ENCODE peak calls at places on chromosomes 2 and 18, in four cellular contexts. One of them, this sample, is unnamed. For H4K20me1, the result is how much of the 10 kb centered on the place peaks cover.

GRCh38 chr2:168751104-168751768 is 51.2 kb upstream of the NOSTRIN start:
- DNase-seq in HepG2: no peak
- DNase-seq in H1: no peak
- DNase-seq in GM12878: no peak
- DNase-seq in this sample: no peak

GRCh38 chr2:74668087-74668486 is 14.0 kb downstream of the SEMA4F start:
- DNase-seq in HepG2: no peak
- DNase-seq in H1: no peak
- DNase-seq in GM12878: no peak
- DNase-seq in this sample: no peak

GRCh38 chr2:219041252-219041651 is at the start of gene CFAP65:
- DNase-seq in GM12878: no peak
- DNase-seq in H1: peak
- DNase-seq in HepG2: no peak
- DNase-seq in this sample: peak

GRCh38 chr2:69082430-69082997 is 69.5 kb downstream of the ANTXR1 start:
- DNase-seq in HepG2: peak
- DNase-seq in H1: no peak
- DNase-seq in GM12878: no peak
- DNase-seq in this sample: no peak

GRCh38 chr18:31274915-31275314 is 43.0 kb upstream of the DSG1 start:
- DNase-seq in GM12878: no peak
- DNase-seq in H1: no peak
- DNase-seq in HepG2: peak
- DNase-seq in this sample: no peak

GRCh38 chr18:42271656-42272355 is 316.8 kb downstream of the PIK3C3 start:
- DNase-seq in HepG2: no peak
- DNase-seq in GM12878: no peak
- DNase-seq in H1: no peak
- DNase-seq in this sample: no peak

GRCh38 chr2:98444436-98445166 is at the start of gene INPP4A:
- DNase-seq in H1: peak
- DNase-seq in HepG2: peak
- DNase-seq in GM12878: no peak
- DNase-seq in this sample: peak

GRCh38 chr18:79394438-79395307 is 1.1 kb upstream of the NFATC1 start:
- DNase-seq in H1: peak
- DNase-seq in GM12878: no peak
- DNase-seq in HepG2: no peak
- DNase-seq in this sample: no peak

GRCh38 chr18:42925036-42925435 is 190.4 kb downstream of the RIT2 start:
- DNase-seq in GM12878: no peak
- DNase-seq in HepG2: no peak
- DNase-seq in H1: no peak
- DNase-seq in this sample: no peak

GRCh38 chr2:179790235-179790895 is 71.0 kb downstream of the ZNF385B start:
- DNase-seq in H1: no peak
- DNase-seq in HepG2: no peak
- DNase-seq in GM12878: no peak
- DNase-seq in this sample: no peak

GRCh38 chr2:134504586-134505336 is 214.0 kb downstream of the TMEM163 start:
- DNase-seq in GM12878: no peak
- DNase-seq in HepG2: no peak
- DNase-seq in H1: no peak
- DNase-seq in this sample: no peak

GRCh38 chr18:65817178-65817577 is 66.4 kb downstream of the CDH7 start:
- DNase-seq in GM12878: no peak
- DNase-seq in HepG2: no peak
- DNase-seq in H1: no peak
- DNase-seq in this sample: no peak

GRCh38 chr2:157986761-157987160 is 110.6 kb upstream of the ACVR1 start:
- DNase-seq in HepG2: no peak
- DNase-seq in GM12878: no peak
- DNase-seq in H1: no peak
- DNase-seq in this sample: no peak

GRCh38 chr2:109480486-109481195 is 133.1 kb downstream of the SEPTIN10 start:
- DNase-seq in GM12878: no peak
- DNase-seq in HepG2: no peak
- DNase-seq in H1: no peak
- DNase-seq in this sample: no peak

GRCh38 chr18:12076424-12077140 is 17.1 kb upstream of the ANKRD62 start:
- DNase-seq in HepG2: no peak
- DNase-seq in H1: no peak
- DNase-seq in GM12878: no peak
- DNase-seq in this sample: peak

GRCh38 chr2:179579744-179580143 is 281.7 kb downstream of the ZNF385B start:
- DNase-seq in H1: no peak
- DNase-seq in HepG2: peak
- DNase-seq in GM12878: no peak
- DNase-seq in this sample: no peak

GRCh38 chr2:204665244-204665643 is 120.0 kb downstream of the PARD3B start:
- DNase-seq in H1: no peak
- DNase-seq in GM12878: no peak
- DNase-seq in HepG2: peak
- DNase-seq in this sample: no peak

GRCh38 chr2:61421611-61422010 is 49.3 kb downstream of the USP34 start:
- DNase-seq in H1: no peak
- DNase-seq in GM12878: no peak
- DNase-seq in HepG2: no peak
- DNase-seq in this sample: no peak

GRCh38 chr2:151361674-151362380 is 4.4 kb downstream of the TNFAIP6 start:
- DNase-seq in H1: no peak
- DNase-seq in GM12878: no peak
- DNase-seq in HepG2: no peak
- DNase-seq in this sample: no peak

GRCh38 chr2:34096552-34097171 is 497.6 kb upstream of the FAM98A start:
- DNase-seq in H1: peak
- DNase-seq in GM12878: peak
- DNase-seq in HepG2: peak
- DNase-seq in this sample: peak

GRCh38 chr18:48125724-48126123 is 195.3 kb upstream of the SMAD2 start:
- DNase-seq in H1: no peak
- DNase-seq in HepG2: no peak
- DNase-seq in GM12878: no peak
- DNase-seq in this sample: no peak

GRCh38 chr18:51767293-51767692 is 569.8 kb upstream of the MEX3C start:
- DNase-seq in GM12878: no peak
- DNase-seq in HepG2: no peak
- DNase-seq in H1: no peak
- DNase-seq in this sample: no peak

GRCh38 chr2:54952978-54953456 is 97.2 kb downstream of the RTN4 start:
- DNase-seq in GM12878: no peak
- DNase-seq in HepG2: no peak
- DNase-seq in H1: no peak
- DNase-seq in this sample: no peak

GRCh38 chr18:40534748-40535147 is 1420.3 kb upstream of the PIK3C3 start:
- DNase-seq in HepG2: no peak
- DNase-seq in GM12878: no peak
- DNase-seq in H1: no peak
- DNase-seq in this sample: no peak

GRCh38 chr2:168136392-168136977 is 110.9 kb downstream of the STK39 start:
- DNase-seq in GM12878: no peak
- DNase-seq in HepG2: peak
- DNase-seq in H1: no peak
- DNase-seq in this sample: no peak

GRCh38 chr2:196592912-196593881 is 46.3 kb upstream of the CCDC150 start:
- DNase-seq in HepG2: no peak
- DNase-seq in GM12878: no peak
- DNase-seq in H1: peak
- DNase-seq in this sample: peak

GRCh38 chr2:12167525-12168317 is 421.3 kb downstream of the LPIN1 start:
- DNase-seq in HepG2: peak
- DNase-seq in GM12878: no peak
- DNase-seq in H1: peak
- DNase-seq in this sample: peak

GRCh38 chr2:43980902-43981301 is 14.9 kb downstream of the LRPPRC start:
- DNase-seq in H1: no peak
- DNase-seq in HepG2: no peak
- DNase-seq in GM12878: no peak
- DNase-seq in this sample: no peak

GRCh38 chr18:9902832-9903231 is 11.0 kb upstream of the VAPA start:
- DNase-seq in H1: no peak
- DNase-seq in GM12878: no peak
- DNase-seq in HepG2: no peak
- DNase-seq in this sample: no peak

GRCh38 chr18:30623401-30624065 is 419.0 kb downstream of the DSC3 start:
- DNase-seq in HepG2: no peak
- DNase-seq in GM12878: no peak
- DNase-seq in H1: no peak
- DNase-seq in this sample: no peak

GRCh38 chr2:113185643-113186315 is 12.0 kb downstream of the PSD4 start:
- DNase-seq in H1: no peak
- DNase-seq in GM12878: no peak
- DNase-seq in HepG2: no peak
- DNase-seq in this sample: no peak

GRCh38 chr2:206343816-206344215 is 69.4 kb downstream of the ZDBF2 start:
- DNase-seq in HepG2: no peak
- DNase-seq in GM12878: no peak
- DNase-seq in H1: no peak
- DNase-seq in this sample: no peak
- TF ChIP-seq TCF12 in HepG2: no peak
- TF ChIP-seq TCF12 in GM12878: no peak
- TF ChIP-seq TCF12 in H1: no peak
- TF ChIP-seq TCF12 in this sample: no peak

DNA sequence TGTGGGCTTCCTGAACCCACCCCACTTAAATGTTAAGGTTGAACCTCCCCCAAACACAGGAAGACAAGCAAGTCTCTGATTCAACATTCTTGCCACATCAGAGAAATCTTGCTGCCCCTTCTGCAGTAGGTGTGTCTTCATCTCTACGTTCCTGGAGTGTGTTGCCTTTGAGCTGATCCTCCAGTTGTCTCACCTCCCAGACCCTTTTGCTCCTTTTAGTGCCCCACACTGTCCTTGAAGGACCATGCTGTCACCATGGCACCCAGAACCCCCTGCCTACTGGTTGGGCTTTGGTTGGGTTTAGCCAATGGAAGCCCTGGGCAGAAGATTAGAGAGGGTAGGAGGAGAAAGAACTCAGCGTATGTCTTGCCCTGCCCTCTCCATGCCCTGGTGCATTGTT is 10.7 kb downstream of the CAB39 start:
- DNase-seq in H1: no peak
- DNase-seq in GM12878: no peak
- DNase-seq in HepG2: no peak
- DNase-seq in this sample: no peak
- H4K20me1 ChIP-seq in H1: under half
- H4K20me1 ChIP-seq in GM12878: under half
- H4K20me1 ChIP-seq in HepG2: under half
- H4K20me1 ChIP-seq in this sample: under half

DNA sequence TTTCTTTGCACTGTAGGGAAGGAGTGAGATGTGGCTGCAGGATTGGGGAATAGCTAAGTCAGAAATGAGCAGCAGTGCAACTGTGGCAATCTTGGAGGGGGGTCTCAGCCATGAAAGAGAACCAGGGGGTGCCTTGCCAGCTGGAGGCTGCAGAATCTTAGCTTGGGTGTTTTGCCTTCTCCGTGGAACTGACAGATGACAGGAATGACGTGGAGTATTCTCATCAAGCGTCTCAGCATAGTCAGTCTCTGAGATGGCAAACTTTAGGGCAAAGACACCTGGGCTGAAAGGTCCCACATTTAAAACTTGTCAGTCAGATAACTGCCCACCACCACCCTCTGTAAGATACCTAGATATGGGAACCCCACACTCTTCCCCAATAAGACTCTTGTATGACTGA is 73.2 kb downstream of the MARCHF4 start:
- DNase-seq in HepG2: no peak
- DNase-seq in H1: no peak
- DNase-seq in GM12878: no peak
- DNase-seq in this sample: no peak
- TF ChIP-seq TCF12 in HepG2: no peak
- TF ChIP-seq TCF12 in H1: no peak
- TF ChIP-seq TCF12 in GM12878: no peak
- TF ChIP-seq TCF12 in this sample: no peak

DNA sequence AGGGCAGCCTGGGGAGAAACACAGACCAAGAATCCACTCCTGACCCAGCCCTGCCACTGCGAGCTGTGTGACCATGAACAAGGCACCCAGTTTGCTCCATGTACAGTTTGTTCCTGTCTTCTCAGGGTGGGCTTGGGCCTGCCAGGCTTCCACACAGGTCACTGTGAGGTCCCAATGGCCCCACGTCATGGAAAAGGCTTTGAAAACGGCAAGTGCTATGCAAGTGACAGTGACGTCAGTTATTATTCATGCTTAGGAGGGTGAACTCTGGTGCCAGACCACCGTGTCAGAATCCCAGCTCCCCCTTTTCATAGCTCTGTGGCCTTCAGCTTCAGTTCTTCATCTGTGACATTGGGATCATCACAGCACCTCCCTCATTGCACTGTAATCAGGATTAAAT is 87.1 kb downstream of the TNS1 start:
- DNase-seq in GM12878: no peak
- DNase-seq in H1: no peak
- DNase-seq in HepG2: no peak
- DNase-seq in this sample: no peak
- H4K20me1 ChIP-seq in GM12878: under half
- H4K20me1 ChIP-seq in H1: under half
- H4K20me1 ChIP-seq in HepG2: under half
- H4K20me1 ChIP-seq in this sample: under half

GRCh38 chr2:10814571-10815331 is 2.2 kb upstream of the PDIA6 start:
- DNase-seq in GM12878: no peak
- DNase-seq in H1: peak
- DNase-seq in HepG2: peak
- DNase-seq in this sample: peak
- TF ChIP-seq TCF12 in GM12878: no peak
- TF ChIP-seq TCF12 in H1: no peak
- TF ChIP-seq TCF12 in HepG2: no peak
- TF ChIP-seq TCF12 in this sample: peak

This sample was measured in SK-N-SH.